ENCODE peak calls at places on chromosomes 11 and 22, in eight cellular contexts. H is BE2C; Z is kidney epithelial cell; P is natural killer cell treated with Interleukin-12 subunit alpha and Interleukin-12 subunit beta and Interleukin-15 and Interleukin-18, amount 100 ng/mL, for 72 hours; A is stimulated activated CD4-positive, alpha-beta T cell treated with anti-CD3 and anti-CD28 coated beads, Interleukin-1b, Interleukin-23, amount 100 ng/mL, for 24 hours; R is CD8-positive, alpha-beta memory T cell; F is epithelial cell of esophagus; O is T-cell. U is an unnamed sample.

GRCh38 chr11:61598886-61599868 is 18.3 kb upstream of the SYT7 start:
- DNase-seq in H (peak; percentile 39), Z (no peak), P (no peak), A (no peak), R (no peak), F (no peak), O (no peak), U (no peak)

GRCh38 chr11:57323503-57324153 is 1.1 kb downstream of the TNKS1BP1 start:
- DNase-seq in H (no peak), Z (no peak), P (no peak), A (no peak), R (no peak), F (peak; percentile 40), O (no peak), U (no peak)

GRCh38 chr11:116828632-116829524 is 829 bp upstream of the APOC3 start:
- DNase-seq in H (peak; percentile 51), Z (no peak), P (no peak), A (no peak), R (no peak), F (no peak), O (no peak), U (no peak)

GRCh38 chr11:86099727-86100320 is 30.9 kb upstream of the PICALM start:
- DNase-seq in H (no peak), Z (no peak), P (no peak), A (no peak), R (no peak), F (peak; percentile 99), O (no peak), U (no peak)

GRCh38 chr11:91857194-91857593 is 367.4 kb upstream of the FAT3 start:
- DNase-seq in H (no peak), Z (no peak), P (no peak), A (no peak), R (no peak), F (peak; percentile 24), O (no peak), U (no peak)

GRCh38 chr22:42604403-42604802 is 10.3 kb downstream of the POLDIP3 start:
- DNase-seq in H (no peak), Z (no peak), P (no peak), A (no peak), R (no peak), F (no peak), O (no peak), U (no peak)

GRCh38 chr11:11211186-11211585 is 141.9 kb downstream of the CSNK2A3 start:
- DNase-seq in H (no peak), Z (no peak), P (no peak), A (no peak), R (no peak), F (peak; percentile 61), O (no peak), U (no peak)

GRCh38 chr22:21690401-21690801 is 24.6 kb downstream of the PPIL2 start:
- DNase-seq in H (no peak), Z (no peak), P (no peak), A (no peak), R (no peak), F (no peak), O (no peak), U (no peak)

GRCh38 chr11:70540196-70540595 is 141.9 kb downstream of the CTTN start:
- DNase-seq in H (no peak), Z (no peak), P (no peak), A (no peak), R (no peak), F (no peak), O (no peak), U (no peak)

GRCh38 chr11:4606231-4607015 is 1.6 kb downstream of the TRIM68 start:
- DNase-seq in H (no peak), Z (peak; percentile 1), P (no peak), A (no peak), R (no peak), F (peak; percentile 3), O (no peak), U (no peak)

GRCh38 chr11:69398529-69399492 is 82.7 kb upstream of the LINC01488 start:
- DNase-seq in H (no peak), Z (no peak), P (no peak), A (no peak), R (no peak), F (peak; percentile 90), O (no peak), U (no peak)

GRCh38 chr11:130166457-130166784 is 6.8 kb downstream of the ST14 start:
- DNase-seq in H (peak; percentile 67), Z (peak; percentile 99), P (no peak), A (no peak), R (no peak), F (peak; percentile 98), O (no peak), U (no peak)

GRCh38 chr11:123494195-123495050 is 64.4 kb downstream of the GRAMD1B start:
- DNase-seq in H (no peak), Z (no peak), P (no peak), A (no peak), R (no peak), F (peak; percentile 22), O (no peak), U (no peak)